ENCODE peak calls at places on chromosomes 12 and 14, in four cellular contexts. B is A549, U is RWPE2, Z is T follicular helper cell. I is an unnamed sample.

GRCh38 chr14:28653521-28653920 is 113.1 kb upstream of the FOXG1 start:
- DNase-seq in B (peak), U (peak), Z (no peak), I (no peak)

GRCh38 chr14:91420686-91421085 is 3.1 kb upstream of the CCDC88C start:
- DNase-seq in U (no peak), Z (no peak), B (no peak), I (no peak)

GRCh38 chr12:98418357-98419075 is 96.9 kb upstream of the TMPO start:
- DNase-seq in B (peak), Z (no peak), U (peak), I (peak)

GRCh38 chr12:1706284-1707016 is 15.6 kb downstream of the ADIPOR2 start:
- DNase-seq in B (peak), Z (no peak), U (no peak), I (no peak)

GRCh38 chr14:23800811-23801210 is 152.8 kb upstream of the DHRS4 start:
- DNase-seq in U (no peak), B (no peak), Z (no peak), I (no peak)

GRCh38 chr12:69994593-69995222 is 169.7 kb downstream of the MYRFL start:
- DNase-seq in U (no peak), B (no peak), Z (no peak), I (no peak)

GRCh38 chr12:68619541-68619940 is 8.8 kb downstream of the RAP1B start:
- DNase-seq in B (no peak), U (no peak), Z (no peak), I (no peak)

GRCh38 chr12:131387281-131388163 is 323.4 kb upstream of the SFSWAP start:
- DNase-seq in Z (no peak), B (no peak), U (no peak), I (no peak)

GRCh38 chr12:98208846-98209245 is 306.5 kb upstream of the TMPO start:
- DNase-seq in B (no peak), Z (no peak), U (no peak), I (no peak)

GRCh38 chr12:16393126-16393525 is 45.7 kb downstream of the MGST1 start:
- DNase-seq in B (no peak), U (no peak), Z (no peak), I (no peak)

GRCh38 chr14:32201196-32201815 is 539 bp upstream of the RNU6-7 start:
- DNase-seq in B (peak), U (peak), Z (peak), I (peak)

GRCh38 chr14:38964630-38965029 is 138.4 kb downstream of the SEC23A start:
- DNase-seq in Z (no peak), B (peak), U (no peak), I (no peak)

GRCh38 chr12:65741662-65742480 is 82.4 kb upstream of the HMGA2 start:
- DNase-seq in Z (no peak), U (peak), B (peak), I (no peak)

GRCh38 chr12:87982208-87982607 is 47.0 kb downstream of the C12orf50 start:
- DNase-seq in U (no peak), B (no peak), Z (no peak), I (no peak)

GRCh38 chr14:68210729-68211299 is 391.2 kb downstream of the RAD51B start:
- DNase-seq in U (no peak), B (peak), Z (no peak), I (peak)

GRCh38 chr12:56079729-56080555 is at the start of gene ERBB3:
- DNase-seq in Z (peak), U (peak), B (peak), I (peak)

GRCh38 chr14:34835312-34835711 is 39.8 kb downstream of the BAZ1A start:
- DNase-seq in B (no peak), Z (no peak), U (no peak), I (no peak)

GRCh38 chr14:23076785-23077408 is 18.0 kb downstream of the ACIN1 start:
- DNase-seq in B (peak), Z (no peak), U (no peak), I (no peak)

GRCh38 chr12:78167510-78167909 is 336.8 kb downstream of the NAV3 start:
- DNase-seq in B (no peak), U (no peak), Z (no peak), I (no peak)

GRCh38 chr12:78385541-78385940 is 479.0 kb upstream of the SYT1 start:
- DNase-seq in B (no peak), Z (no peak), U (no peak), I (no peak)

GRCh38 chr12:54033106-54033979 is 493 bp downstream of the HOXC5 start:
- DNase-seq in U (no peak), B (peak), Z (no peak), I (no peak)

GRCh38 chr12:31728289-31728916 is 418 bp downstream of the AMN1 start:
- DNase-seq in U (no peak), B (peak), Z (no peak), I (no peak)

GRCh38 chr14:21612324-21612723 is 22.4 kb downstream of the OR10G2 start:
- DNase-seq in U (no peak), Z (no peak), B (no peak), I (no peak)

GRCh38 chr14:53663709-53664108 is 292.9 kb downstream of the BMP4 start:
- DNase-seq in Z (no peak), U (no peak), B (peak), I (no peak)

GRCh38 chr12:53560386-53560785 is 53.1 kb upstream of the NPFF start:
- DNase-seq in U (no peak), B (no peak), Z (no peak), I (no peak)

GRCh38 chr12:69435644-69436043 is 34.5 kb upstream of the FRS2 start:
- DNase-seq in B (no peak), Z (no peak), U (no peak), I (no peak)

GRCh38 chr12:108967869-108968540 is 52.9 kb downstream of the SVOP start:
- DNase-seq in Z (no peak), B (peak), U (no peak), I (no peak)

GRCh38 chr12:54603173-54603814 is 14.8 kb upstream of the PPP1R1A start:
- DNase-seq in Z (peak), U (no peak), B (peak), I (peak)

GRCh38 chr14:59918824-59919581 is 941 bp upstream of the LRRC9 start:
- DNase-seq in B (peak), Z (no peak), U (no peak), I (no peak)

GRCh38 chr14:79583738-79584405 is 627.4 kb downstream of the DIO2 start:
- DNase-seq in Z (no peak), B (peak), U (no peak), I (no peak)

GRCh38 chr12:3542911-3543310 is 51.9 kb downstream of the PRMT8 start:
- DNase-seq in U (no peak), Z (no peak), B (no peak), I (no peak)

GRCh38 chr14:105878125-105878524 is 351.7 kb downstream of the TMEM121 start:
- DNase-seq in Z (no peak), U (peak), B (no peak), I (no peak)

GRCh38 chr12:78209851-78210493 is 379.3 kb downstream of the NAV3 start:
- DNase-seq in Z (no peak), U (no peak), B (no peak), I (no peak)

GRCh38 chr12:116962197-116962596 is 51.4 kb downstream of the FBXW8 start:
- DNase-seq in B (no peak), Z (no peak), U (no peak), I (no peak)

GRCh38 chr14:64737391-64738305 is 33.4 kb downstream of the PLEKHG3 start:
- DNase-seq in Z (no peak), U (peak), B (no peak), I (no peak)

GRCh38 chr14:69620981-69621380 is 9.6 kb downstream of the SUSD6 start:
- DNase-seq in B (no peak), U (no peak), Z (no peak), I (no peak)

GRCh38 chr12:81083906-81084513 is 6.1 kb downstream of the ACSS3 start:
- DNase-seq in U (no peak), Z (no peak), B (no peak), I (no peak)

GRCh38 chr12:21451529-21451928 is 14.1 kb downstream of the PYROXD1 start:
- DNase-seq in Z (no peak), B (no peak), U (no peak), I (no peak)

GRCh38 chr12:9221476-9221875 is 13.3 kb upstream of the PZP start:
- DNase-seq in B (peak), Z (no peak), U (no peak), I (no peak)

I was measured in T1000.